ENCODE peak calls at places on chromosome 1, in seven cellular contexts. One of them, this sample, is unnamed.

GRCh38 chr1:155064813-155065436 is 1.4 kb downstream of the EFNA4 start:
- DNase-seq in cardiac fibroblast: no peak
- DNase-seq in cardiac muscle cell: no peak
- DNase-seq in stomach: no peak
- DNase-seq in Calu3: no peak
- DNase-seq in fibroblast of lung: no peak
- DNase-seq in lower lobe of right lung: no peak
- DNase-seq in this sample: no peak

GRCh38 chr1:109299984-109300343 is 6.8 kb downstream of the MYBPHL start:
- DNase-seq in cardiac fibroblast: no peak
- DNase-seq in cardiac muscle cell: no peak
- DNase-seq in stomach: no peak
- DNase-seq in Calu3: no peak
- DNase-seq in fibroblast of lung: no peak
- DNase-seq in lower lobe of right lung: no peak
- DNase-seq in this sample: no peak

GRCh38 chr1:218377143-218377660 is 32.1 kb downstream of the TGFB2 start:
- DNase-seq in cardiac fibroblast: peak; percentile 89
- DNase-seq in cardiac muscle cell: peak; percentile 95
- DNase-seq in stomach: no peak
- DNase-seq in Calu3: peak; percentile 83
- DNase-seq in fibroblast of lung: peak; percentile 99
- DNase-seq in lower lobe of right lung: no peak
- DNase-seq in this sample: peak; percentile 15

GRCh38 chr1:118116401-118116800 is 68.6 kb downstream of the SPAG17 start:
- DNase-seq in cardiac fibroblast: peak; percentile 36
- DNase-seq in cardiac muscle cell: no peak
- DNase-seq in stomach: no peak
- DNase-seq in Calu3: no peak
- DNase-seq in fibroblast of lung: peak; percentile 16
- DNase-seq in lower lobe of right lung: no peak
- DNase-seq in this sample: no peak

GRCh38 chr1:161763522-161764098 is 2.5 kb upstream of the ATF6 start:
- DNase-seq in cardiac fibroblast: no peak
- DNase-seq in cardiac muscle cell: no peak
- DNase-seq in stomach: peak; percentile 45
- DNase-seq in Calu3: peak; percentile 56
- DNase-seq in fibroblast of lung: no peak
- DNase-seq in lower lobe of right lung: no peak
- DNase-seq in this sample: peak; percentile 34

GRCh38 chr1:201848230-201848629 is 19.3 kb downstream of the IPO9 start:
- DNase-seq in cardiac fibroblast: no peak
- DNase-seq in cardiac muscle cell: no peak
- DNase-seq in stomach: no peak
- DNase-seq in Calu3: no peak
- DNase-seq in fibroblast of lung: no peak
- DNase-seq in lower lobe of right lung: no peak
- DNase-seq in this sample: no peak

GRCh38 chr1:119647228-119647733 is 785 bp downstream of the ZNF697 start:
- DNase-seq in cardiac fibroblast: no peak
- DNase-seq in cardiac muscle cell: no peak
- DNase-seq in stomach: no peak
- DNase-seq in Calu3: no peak
- DNase-seq in fibroblast of lung: no peak
- DNase-seq in lower lobe of right lung: peak; percentile 50
- DNase-seq in this sample: no peak

GRCh38 chr1:174397261-174397660 is 50.5 kb upstream of the GPR52 start:
- DNase-seq in cardiac fibroblast: no peak
- DNase-seq in cardiac muscle cell: peak; percentile 9
- DNase-seq in stomach: no peak
- DNase-seq in Calu3: no peak
- DNase-seq in fibroblast of lung: peak; percentile 70
- DNase-seq in lower lobe of right lung: no peak
- DNase-seq in this sample: no peak

GRCh38 chr1:59595774-59596173 is 219.0 kb upstream of the HOOK1 start:
- DNase-seq in cardiac fibroblast: peak; percentile 21
- DNase-seq in cardiac muscle cell: peak; percentile 18
- DNase-seq in stomach: no peak
- DNase-seq in Calu3: no peak
- DNase-seq in fibroblast of lung: peak; percentile 54
- DNase-seq in lower lobe of right lung: no peak
- DNase-seq in this sample: no peak

GRCh38 chr1:167641786-167642500 is 11.9 kb downstream of the RCSD1 start:
- DNase-seq in cardiac fibroblast: no peak
- DNase-seq in cardiac muscle cell: no peak
- DNase-seq in stomach: no peak
- DNase-seq in Calu3: no peak
- DNase-seq in fibroblast of lung: no peak
- DNase-seq in lower lobe of right lung: no peak
- DNase-seq in this sample: no peak

GRCh38 chr1:69755647-69756046 is 187.9 kb downstream of the LRRC7 start:
- DNase-seq in cardiac fibroblast: no peak
- DNase-seq in cardiac muscle cell: no peak
- DNase-seq in stomach: no peak
- DNase-seq in Calu3: no peak
- DNase-seq in fibroblast of lung: no peak
- DNase-seq in lower lobe of right lung: no peak
- DNase-seq in this sample: no peak

GRCh38 chr1:196573226-196573625 is 35.0 kb downstream of the KCNT2 start:
- DNase-seq in cardiac fibroblast: no peak
- DNase-seq in cardiac muscle cell: no peak
- DNase-seq in stomach: no peak
- DNase-seq in Calu3: no peak
- DNase-seq in fibroblast of lung: no peak
- DNase-seq in lower lobe of right lung: no peak
- DNase-seq in this sample: no peak

GRCh38 chr1:69794831-69795230 is 227.1 kb downstream of the LRRC7 start:
- DNase-seq in cardiac fibroblast: no peak
- DNase-seq in cardiac muscle cell: peak; percentile 0
- DNase-seq in stomach: no peak
- DNase-seq in Calu3: no peak
- DNase-seq in fibroblast of lung: no peak
- DNase-seq in lower lobe of right lung: no peak
- DNase-seq in this sample: no peak

GRCh38 chr1:224170748-224171478 is 12.1 kb upstream of the DEGS1 start:
- DNase-seq in cardiac fibroblast: peak; percentile 43
- DNase-seq in cardiac muscle cell: peak; percentile 42
- DNase-seq in stomach: peak; percentile 40
- DNase-seq in Calu3: peak; percentile 36
- DNase-seq in fibroblast of lung: no peak
- DNase-seq in lower lobe of right lung: peak; percentile 66
- DNase-seq in this sample: no peak

GRCh38 chr1:208520700-208521099 is 276.5 kb upstream of the PLXNA2 start:
- DNase-seq in cardiac fibroblast: no peak
- DNase-seq in cardiac muscle cell: no peak
- DNase-seq in stomach: no peak
- DNase-seq in Calu3: no peak
- DNase-seq in fibroblast of lung: no peak
- DNase-seq in lower lobe of right lung: no peak
- DNase-seq in this sample: no peak

GRCh38 chr1:228190182-228190581 is 17.7 kb upstream of the OBSCN start:
- DNase-seq in cardiac fibroblast: no peak
- DNase-seq in cardiac muscle cell: no peak
- DNase-seq in stomach: no peak
- DNase-seq in Calu3: no peak
- DNase-seq in fibroblast of lung: no peak
- DNase-seq in lower lobe of right lung: no peak
- DNase-seq in this sample: no peak

GRCh38 chr1:228190778-228191177 is 17.1 kb upstream of the OBSCN start:
- DNase-seq in cardiac fibroblast: no peak
- DNase-seq in cardiac muscle cell: no peak
- DNase-seq in stomach: no peak
- DNase-seq in Calu3: no peak
- DNase-seq in fibroblast of lung: no peak
- DNase-seq in lower lobe of right lung: no peak
- DNase-seq in this sample: no peak

GRCh38 chr1:228194921-228195812 is 12.7 kb upstream of the OBSCN start:
- DNase-seq in cardiac fibroblast: no peak
- DNase-seq in cardiac muscle cell: no peak
- DNase-seq in stomach: no peak
- DNase-seq in Calu3: no peak
- DNase-seq in fibroblast of lung: no peak
- DNase-seq in lower lobe of right lung: no peak
- DNase-seq in this sample: no peak

GRCh38 chr1:228197555-228198147 is 10.2 kb upstream of the OBSCN start:
- DNase-seq in cardiac fibroblast: no peak
- DNase-seq in cardiac muscle cell: no peak
- DNase-seq in stomach: no peak
- DNase-seq in Calu3: no peak
- DNase-seq in fibroblast of lung: no peak
- DNase-seq in lower lobe of right lung: no peak
- DNase-seq in this sample: no peak

GRCh38 chr1:228194436-228194835 is 13.4 kb upstream of the OBSCN start:
- DNase-seq in cardiac fibroblast: no peak
- DNase-seq in cardiac muscle cell: no peak
- DNase-seq in stomach: no peak
- DNase-seq in Calu3: no peak
- DNase-seq in fibroblast of lung: no peak
- DNase-seq in lower lobe of right lung: no peak
- DNase-seq in this sample: no peak
- TF ChIP-seq CTCF in cardiac fibroblast: no peak
- TF ChIP-seq CTCF in cardiac muscle cell: no peak
- TF ChIP-seq CTCF in stomach: no peak
- TF ChIP-seq CTCF in Calu3: no peak
- TF ChIP-seq CTCF in fibroblast of lung: no peak
- TF ChIP-seq CTCF in lower lobe of right lung: no peak
- TF ChIP-seq CTCF in this sample: no peak

DNA sequence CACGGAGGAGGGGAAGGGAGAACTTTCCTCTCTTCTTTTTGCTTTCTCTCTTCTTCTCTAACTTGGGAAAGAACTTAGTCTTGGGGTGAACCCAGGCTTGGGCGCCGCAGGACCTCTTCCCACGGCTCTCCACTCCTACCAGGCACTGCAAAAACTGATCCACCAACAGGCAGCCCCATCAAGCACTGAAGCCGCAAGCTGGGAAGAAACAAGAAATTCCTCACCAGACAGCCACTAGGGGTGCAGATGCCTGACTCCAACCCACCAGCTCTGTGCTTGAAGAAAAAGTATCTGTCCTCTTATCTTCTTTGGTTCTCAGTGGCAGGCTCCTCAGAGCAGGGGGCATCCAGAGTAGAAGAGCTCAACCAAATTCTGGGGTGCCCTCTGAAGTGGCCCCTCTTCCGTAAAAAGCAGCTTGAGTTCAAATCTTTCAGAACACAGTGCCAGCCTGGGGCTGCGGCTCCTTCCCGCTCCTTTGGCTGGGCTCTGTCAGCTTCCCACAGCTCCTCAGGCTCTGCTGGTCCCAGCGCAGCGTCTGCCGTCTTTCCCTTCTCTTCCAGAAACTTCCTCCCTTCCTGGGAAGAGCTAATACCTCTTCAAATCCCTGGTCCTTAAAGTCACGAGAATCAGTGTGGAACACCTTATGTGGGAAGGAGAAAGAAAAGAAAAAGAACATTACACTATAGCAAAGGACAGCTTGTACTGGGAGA is 2.4 kb downstream of the SLC41A1 start:
- DNase-seq in cardiac fibroblast: peak; percentile 43
- DNase-seq in cardiac muscle cell: peak; percentile 43
- DNase-seq in stomach: no peak
- DNase-seq in Calu3: no peak
- DNase-seq in fibroblast of lung: no peak
- DNase-seq in lower lobe of right lung: no peak
- DNase-seq in this sample: no peak
- TF ChIP-seq CTCF in cardiac fibroblast: peak; percentile 23
- TF ChIP-seq CTCF in cardiac muscle cell: peak; percentile 42
- TF ChIP-seq CTCF in stomach: no peak
- TF ChIP-seq CTCF in Calu3: peak; percentile 16
- TF ChIP-seq CTCF in fibroblast of lung: peak; percentile 30
- TF ChIP-seq CTCF in lower lobe of right lung: no peak
- TF ChIP-seq CTCF in this sample: no peak

DNA sequence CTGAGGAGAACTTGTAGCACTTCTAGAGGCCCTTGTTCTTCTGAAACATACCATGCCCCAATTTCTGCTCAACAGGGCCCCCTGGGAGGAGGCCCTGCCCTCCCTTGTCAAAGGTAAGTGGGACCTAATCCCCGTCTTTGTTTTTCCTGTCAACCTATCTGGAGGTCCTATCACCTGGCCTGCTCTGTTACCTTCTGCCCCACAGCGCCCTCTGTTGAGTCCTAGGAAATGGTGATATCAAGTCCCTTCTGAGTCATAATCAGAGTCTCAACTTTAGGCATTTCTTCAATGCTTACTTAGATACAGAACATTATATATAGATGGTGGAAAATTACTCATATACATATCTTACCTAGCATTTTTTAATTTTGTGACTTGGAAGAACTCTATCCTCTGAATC is 28.2 kb upstream of the FCRL4 start:
- DNase-seq in cardiac fibroblast: no peak
- DNase-seq in cardiac muscle cell: no peak
- DNase-seq in stomach: no peak
- DNase-seq in Calu3: peak; percentile 38
- DNase-seq in fibroblast of lung: no peak
- DNase-seq in lower lobe of right lung: no peak
- DNase-seq in this sample: peak; percentile 60
- TF ChIP-seq CTCF in cardiac fibroblast: no peak
- TF ChIP-seq CTCF in cardiac muscle cell: no peak
- TF ChIP-seq CTCF in stomach: no peak
- TF ChIP-seq CTCF in Calu3: no peak
- TF ChIP-seq CTCF in fibroblast of lung: no peak
- TF ChIP-seq CTCF in lower lobe of right lung: no peak
- TF ChIP-seq CTCF in this sample: peak; percentile 71

DNA sequence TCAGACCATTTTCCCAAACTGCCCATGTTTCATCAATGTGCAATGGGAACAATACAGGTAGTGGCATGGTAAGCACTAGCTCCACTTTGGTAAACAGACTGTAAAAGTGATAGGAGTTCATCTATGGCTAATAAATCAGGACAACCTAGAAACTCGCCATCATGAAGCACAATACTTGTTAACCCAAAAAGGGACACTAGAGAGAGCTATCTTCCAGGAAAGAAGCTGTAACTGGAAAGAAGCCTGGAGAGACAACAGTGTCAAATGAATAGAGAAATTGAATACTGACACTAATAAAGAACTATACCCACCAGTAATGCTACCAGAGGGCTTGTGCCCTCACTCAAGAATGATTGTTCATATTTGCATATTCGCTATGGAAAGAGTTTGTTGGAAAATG is 164.7 kb upstream of the RGS18 start:
- DNase-seq in cardiac fibroblast: peak; percentile 59
- DNase-seq in cardiac muscle cell: peak; percentile 62
- DNase-seq in stomach: no peak
- DNase-seq in Calu3: no peak
- DNase-seq in fibroblast of lung: no peak
- DNase-seq in lower lobe of right lung: no peak
- DNase-seq in this sample: no peak
- TF ChIP-seq CTCF in cardiac fibroblast: no peak
- TF ChIP-seq CTCF in cardiac muscle cell: peak; percentile 47
- TF ChIP-seq CTCF in stomach: no peak
- TF ChIP-seq CTCF in Calu3: no peak
- TF ChIP-seq CTCF in fibroblast of lung: peak; percentile 47
- TF ChIP-seq CTCF in lower lobe of right lung: no peak
- TF ChIP-seq CTCF in this sample: no peak

DNA sequence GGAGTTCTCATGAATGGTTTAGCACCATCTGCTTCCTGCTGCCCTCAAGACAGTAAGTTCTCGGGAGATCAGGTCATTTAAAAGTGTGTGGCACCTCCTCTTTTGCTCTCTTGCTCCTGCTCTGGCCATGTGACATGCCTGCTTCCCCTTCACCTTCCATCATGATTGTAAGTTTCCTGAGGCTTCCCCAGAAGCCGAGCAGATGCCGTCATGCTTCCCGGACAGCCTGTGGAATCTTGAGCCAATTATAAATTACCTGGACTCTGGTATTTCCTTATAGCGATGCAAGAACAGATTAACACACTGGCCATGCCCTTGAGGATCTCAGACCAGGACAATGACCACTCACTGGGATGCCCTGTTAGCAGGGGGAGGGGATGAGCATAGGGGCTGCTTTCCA is 212.3 kb downstream of the MATN1 start:
- DNase-seq in cardiac fibroblast: no peak
- DNase-seq in cardiac muscle cell: no peak
- DNase-seq in stomach: no peak
- DNase-seq in Calu3: no peak
- DNase-seq in fibroblast of lung: no peak
- DNase-seq in lower lobe of right lung: no peak
- DNase-seq in this sample: no peak
- TF ChIP-seq CTCF in cardiac fibroblast: no peak
- TF ChIP-seq CTCF in cardiac muscle cell: no peak
- TF ChIP-seq CTCF in stomach: no peak
- TF ChIP-seq CTCF in Calu3: no peak
- TF ChIP-seq CTCF in fibroblast of lung: no peak
- TF ChIP-seq CTCF in lower lobe of right lung: no peak
- TF ChIP-seq CTCF in this sample: no peak

This sample was measured in GM10248.